ENCODE peak calls at places on chromosomes 2 and 18, in eight cellular contexts. L, W, A, B, Y, S, V and I are unnamed samples.

GRCh38 chr2:200496696-200497095 is 13.2 kb downstream of the KCTD18 start:
- DNase-seq in A (no peak), V (no peak), W (no peak), S (no peak), L (no peak), Y (no peak), B (no peak), I (no peak)

GRCh38 chr2:43899589-43899988 is 60.8 kb downstream of the ABCG8 start:
- DNase-seq in Y (no peak), L (peak; percentile 60), A (no peak), V (no peak), S (no peak), W (no peak), B (no peak), I (no peak)

GRCh38 chr2:119431976-119432881 is 575 bp downstream of the TMEM37 start:
- DNase-seq in V (no peak), A (no peak), Y (no peak), S (no peak), B (no peak), L (peak; percentile 9), W (no peak), I (peak; percentile 28)

GRCh38 chr2:85539361-85540130 is 578 bp downstream of the MAT2A start:
- DNase-seq in Y (peak; percentile 40), W (peak; percentile 61), L (peak; percentile 61), A (peak; percentile 75), S (peak; percentile 59), B (peak; percentile 57), V (no peak), I (peak; percentile 67)

GRCh38 chr18:80157708-80158343 is 48.8 kb downstream of the ADNP2 start:
- DNase-seq in S (peak; percentile 57), A (peak; percentile 83), L (peak; percentile 74), W (peak; percentile 79), V (no peak), B (peak; percentile 95), Y (peak; percentile 21), I (peak; percentile 83)

GRCh38 chr2:215622836-215623235 is 187.0 kb upstream of the FN1 start:
- DNase-seq in L (peak; percentile 63), A (no peak), Y (no peak), B (no peak), S (no peak), W (no peak), V (no peak), I (no peak)

GRCh38 chr2:205946226-205946625 is 139.7 kb downstream of the INO80D start:
- DNase-seq in W (no peak), S (no peak), B (no peak), V (no peak), L (no peak), Y (no peak), A (no peak), I (no peak)

GRCh38 chr18:8890957-8891464 is 185.7 kb downstream of the MTCL1 start:
- DNase-seq in V (peak; percentile 98), L (peak; percentile 97), B (no peak), Y (peak; percentile 68), A (no peak), W (no peak), S (peak; percentile 39), I (peak; percentile 92)

GRCh38 chr2:190942697-190943096 is 62.1 kb downstream of the GLS start:
- DNase-seq in B (no peak), S (no peak), W (no peak), V (no peak), L (no peak), Y (no peak), A (no peak), I (no peak)

GRCh38 chr2:190943706-190944105 is 63.1 kb downstream of the GLS start:
- DNase-seq in B (no peak), W (no peak), A (no peak), Y (no peak), V (no peak), L (no peak), S (no peak), I (no peak)

GRCh38 chr2:190938761-190939335 is 58.2 kb downstream of the GLS start:
- DNase-seq in Y (no peak), W (no peak), L (peak; percentile 47), S (no peak), V (no peak), A (no peak), B (no peak), I (no peak)

GRCh38 chr2:190941571-190941970 is 61.0 kb downstream of the GLS start:
- DNase-seq in Y (no peak), L (no peak), A (no peak), B (no peak), W (no peak), V (no peak), S (no peak), I (no peak)

DNA sequence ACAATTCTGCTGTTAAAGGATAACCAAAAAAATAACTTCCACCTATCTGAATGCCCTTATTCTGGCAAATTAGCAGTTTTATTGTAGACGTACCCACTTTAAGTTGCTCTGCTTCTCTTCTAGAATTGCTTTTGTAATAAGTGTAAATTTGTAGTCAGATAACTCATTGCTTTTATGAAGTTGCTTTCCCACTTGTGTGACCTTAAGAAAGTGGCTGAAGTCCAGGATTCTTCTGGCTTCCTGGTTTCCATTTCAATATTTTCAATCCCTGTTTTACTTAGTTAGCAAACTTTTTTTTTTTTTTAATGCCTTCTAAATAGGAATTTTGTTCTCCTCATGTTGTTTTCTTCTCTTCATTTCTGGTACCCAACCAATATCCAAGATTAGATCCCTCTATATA is 59.8 kb downstream of the GLS start:
- DNase-seq in S (no peak), A (no peak), Y (no peak), V (no peak), B (no peak), L (no peak), W (no peak), I (no peak)
- TF ChIP-seq CTCF in S (no peak), A (no peak), Y (no peak), V (no peak), B (no peak), L (no peak), W (no peak), I (no peak)

GRCh38 chr2:99722726-99723125 is 232.9 kb upstream of the REV1 start:
- DNase-seq in B (no peak), S (no peak), L (peak; percentile 41), Y (no peak), V (no peak), A (no peak), W (no peak), I (no peak)

GRCh38 chr2:99723632-99724031 is 233.8 kb upstream of the REV1 start:
- DNase-seq in V (no peak), L (no peak), B (no peak), W (no peak), Y (no peak), S (no peak), A (no peak), I (no peak)

GRCh38 chr2:99727199-99727598 is 237.4 kb upstream of the REV1 start:
- DNase-seq in W (no peak), Y (no peak), B (no peak), L (peak; percentile 13), V (no peak), S (no peak), A (no peak), I (no peak)

GRCh38 chr2:99728166-99728565 is 238.3 kb upstream of the REV1 start:
- DNase-seq in W (no peak), S (no peak), B (no peak), L (no peak), Y (no peak), A (no peak), V (no peak), I (no peak)

GRCh38 chr2:99725810-99726209 is 236.0 kb upstream of the REV1 start:
- DNase-seq in L (peak; percentile 28), V (no peak), Y (no peak), S (no peak), W (no peak), B (no peak), A (no peak), I (no peak)
- TF ChIP-seq CTCF in L (peak; percentile 59), V (peak; percentile 38), Y (peak; percentile 16), S (no peak), W (no peak), B (no peak), A (peak; percentile 9), I (peak; percentile 49)

GRCh38 chr18:42636309-42636708 is 479.2 kb downstream of the RIT2 start:
- DNase-seq in V (no peak), Y (no peak), A (no peak), B (no peak), S (no peak), W (no peak), L (no peak), I (no peak)

GRCh38 chr18:42640160-42640559 is 475.3 kb downstream of the RIT2 start:
- DNase-seq in V (no peak), L (no peak), W (no peak), A (no peak), B (no peak), Y (no peak), S (no peak), I (no peak)

DNA sequence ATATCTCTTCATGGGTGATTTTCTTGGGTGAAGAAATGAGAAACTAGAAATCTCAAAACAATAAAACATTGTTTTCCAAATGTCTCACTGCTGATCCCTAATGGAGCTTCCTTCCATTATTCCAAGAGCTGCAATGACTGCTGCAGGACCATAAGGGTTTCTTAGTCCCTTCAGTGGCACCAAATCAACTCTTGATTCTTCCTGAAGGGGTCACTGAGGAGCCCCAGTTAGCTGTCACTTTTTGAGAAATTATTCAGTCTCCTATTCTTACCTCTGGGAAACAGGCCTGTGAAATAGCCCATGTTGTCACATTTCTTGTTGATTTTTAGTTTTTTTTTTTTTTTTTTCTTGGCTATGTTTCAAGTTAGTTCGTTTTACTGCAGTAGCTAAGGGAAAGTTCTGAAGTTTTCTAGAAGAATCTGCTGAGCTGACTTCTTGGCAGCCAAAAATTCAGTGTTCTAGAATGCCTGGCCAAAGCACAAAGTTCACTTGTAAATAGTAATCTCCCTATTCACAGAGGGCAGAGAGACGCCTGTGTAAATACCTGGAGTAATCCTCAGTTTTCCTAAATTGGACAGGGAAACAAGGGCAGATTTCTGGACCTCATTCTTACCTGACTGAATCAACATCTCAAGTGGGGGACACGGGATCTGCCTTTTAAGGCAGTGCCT is 480.0 kb downstream of the RIT2 start:
- DNase-seq in B (no peak), A (no peak), L (no peak), V (no peak), Y (no peak), W (peak; percentile 5), S (no peak), I (no peak)
- TF ChIP-seq CTCF in B (no peak), A (no peak), L (no peak), V (no peak), Y (no peak), W (no peak), S (no peak), I (no peak)

DNA sequence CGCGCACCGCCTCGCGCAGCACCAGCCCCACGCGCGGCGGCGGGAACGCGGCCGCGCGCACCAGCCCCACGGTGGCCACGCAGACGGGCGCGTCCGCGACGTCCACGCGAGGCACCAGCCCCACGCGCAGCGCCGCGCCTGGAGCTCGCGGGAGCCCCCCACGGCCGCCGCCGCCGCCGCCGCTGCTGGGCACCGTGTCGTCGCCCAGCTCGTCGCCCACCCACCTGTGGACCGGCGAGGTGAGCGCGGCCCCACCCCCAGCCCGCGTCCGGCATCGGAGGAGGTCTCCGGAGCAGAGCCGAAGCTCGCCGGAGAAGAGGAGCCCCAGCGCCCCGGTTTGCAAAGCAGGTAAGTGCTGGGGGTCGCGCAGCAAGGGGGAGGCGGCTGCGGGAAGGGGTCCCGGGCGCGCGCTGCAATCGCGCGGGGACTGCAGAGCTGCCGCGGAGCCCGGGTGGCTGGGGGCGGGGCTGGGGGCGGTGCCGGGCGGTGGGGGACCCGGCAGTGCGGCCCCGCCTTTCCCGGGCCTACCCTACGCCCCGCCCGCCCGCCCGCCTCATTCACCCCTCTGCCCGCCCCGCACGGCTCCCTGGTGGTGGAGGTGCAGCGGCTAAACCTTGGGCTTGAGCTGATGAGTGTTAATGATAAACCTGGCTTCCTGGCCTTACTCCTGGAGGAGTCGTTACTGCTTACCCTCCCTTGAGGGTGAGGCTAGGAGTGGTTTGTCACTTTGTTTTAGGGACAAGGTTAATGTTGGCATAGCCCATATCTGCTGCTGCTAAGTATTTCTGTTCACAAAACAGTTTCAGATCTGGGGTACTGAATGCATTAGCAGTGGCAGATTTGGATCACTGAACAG is 900 bp downstream of the FAM117B start:
- DNase-seq in W (peak; percentile 81), S (peak; percentile 89), V (peak; percentile 38), A (peak; percentile 67), L (peak; percentile 34), B (peak; percentile 55), Y (peak; percentile 86), I (peak; percentile 33)
- TF ChIP-seq CTCF in W (no peak), S (peak; percentile 6), V (no peak), A (no peak), L (no peak), B (no peak), Y (no peak), I (no peak)